ENCODE peak calls at places on chromosomes 5 and 9, in five cellular contexts. D, Z, A, C and V are unnamed samples. For H3K4me1, the result is how much of the 10 kb centered on the place peaks cover.

GRCh38 chr5:7926296-7926695 is 57.3 kb downstream of the MTRR start:
- DNase-seq in D (no peak), A (no peak), Z (no peak), C (no peak), V (no peak)

GRCh38 chr5:141814064-141814982 is 63.9 kb downstream of the PCDH1 start:
- DNase-seq in Z (no peak), A (peak), D (no peak), C (no peak), V (peak)

GRCh38 chr9:124040186-124040920 is 28.8 kb downstream of the LHX2 start:
- DNase-seq in A (no peak), D (no peak), C (no peak), Z (no peak), V (peak)

GRCh38 chr5:79074641-79075040 is 5.1 kb downstream of the BHMT2 start:
- DNase-seq in A (no peak), C (no peak), D (no peak), Z (no peak), V (no peak)

GRCh38 chr9:134475051-134475790 is 149.0 kb downstream of the RXRA start:
- DNase-seq in A (peak), C (no peak), D (no peak), Z (peak), V (no peak)

GRCh38 chr9:135680091-135680490 is 17.0 kb downstream of the LCN9 start:
- DNase-seq in A (no peak), Z (no peak), D (no peak), C (no peak), V (no peak)

GRCh38 chr9:36034911-36035490 is 1.7 kb upstream of the RECK start:
- DNase-seq in D (no peak), C (no peak), A (no peak), Z (no peak), V (no peak)

GRCh38 chr5:54390015-54390414 is 65.5 kb upstream of the HSPB3 start:
- DNase-seq in C (no peak), Z (no peak), A (peak), D (no peak), V (no peak)

GRCh38 chr9:133113163-133113927 is 7.7 kb downstream of the RALGDS start:
- DNase-seq in A (peak), D (no peak), Z (no peak), C (no peak), V (no peak)

GRCh38 chr9:14286121-14286520 is 27.8 kb downstream of the NFIB start:
- DNase-seq in D (no peak), Z (no peak), C (no peak), A (no peak), V (no peak)

GRCh38 chr9:11821541-11821940 is 871.6 kb upstream of the TYRP1 start:
- DNase-seq in Z (no peak), A (no peak), C (no peak), D (no peak), V (peak)

GRCh38 chr5:57128325-57128724 is 45.5 kb upstream of the GPBP1 start:
- DNase-seq in A (no peak), C (no peak), D (no peak), Z (no peak), V (no peak)

GRCh38 chr5:61974680-61975079 is 331.3 kb upstream of the KIF2A start:
- DNase-seq in Z (no peak), D (no peak), A (no peak), C (no peak), V (no peak)

GRCh38 chr5:23419115-23419514 is 88.3 kb upstream of the PRDM9 start:
- DNase-seq in A (no peak), Z (no peak), D (no peak), C (peak), V (peak)

GRCh38 chr9:95459867-95460626 is 56.7 kb downstream of the PTCH1 start:
- DNase-seq in D (no peak), A (no peak), C (no peak), Z (no peak), V (no peak)

GRCh38 chr5:175082866-175083590 is 358.6 kb downstream of the MSX2 start:
- DNase-seq in Z (no peak), A (no peak), C (no peak), D (no peak), V (no peak)

GRCh38 chr9:125763373-125763772 is 16.2 kb downstream of the PBX3 start:
- DNase-seq in Z (no peak), D (no peak), C (no peak), A (no peak), V (peak)

GRCh38 chr9:107768224-107768623 is 278.7 kb upstream of the KLF4 start:
- DNase-seq in C (no peak), Z (no peak), D (no peak), A (no peak), V (no peak)

GRCh38 chr9:32069169-32069813 is 315.2 kb upstream of the ACO1 start:
- DNase-seq in Z (no peak), C (no peak), D (no peak), A (no peak), V (peak)

GRCh38 chr5:153658606-153659005 is 168.1 kb downstream of the GRIA1 start:
- DNase-seq in Z (no peak), D (no peak), C (no peak), A (no peak), V (peak)

GRCh38 chr5:139399501-139400121 is 4.3 kb downstream of the SPATA24 start:
- DNase-seq in Z (no peak), D (no peak), A (peak), C (no peak), V (no peak)

GRCh38 chr5:56656816-56657740 is 158.3 kb upstream of the MAP3K1 start:
- DNase-seq in C (no peak), Z (no peak), A (no peak), D (no peak), V (no peak)

GRCh38 chr9:6708732-6709131 is 49.0 kb upstream of the KDM4C start:
- DNase-seq in C (no peak), A (no peak), D (no peak), Z (no peak), V (peak)

GRCh38 chr5:170427672-170428236 is 38.6 kb upstream of the KCNMB1 start:
- DNase-seq in Z (no peak), A (no peak), C (no peak), D (no peak), V (no peak)

GRCh38 chr9:107363511-107364182 is 80.6 kb downstream of the RAD23B start:
- DNase-seq in D (no peak), Z (no peak), A (no peak), C (no peak), V (peak)

GRCh38 chr5:54049963-54050362 is 260.4 kb downstream of the ARL15 start:
- DNase-seq in A (no peak), Z (no peak), C (no peak), D (no peak), V (no peak)

GRCh38 chr9:84228130-84228735 is 112.3 kb downstream of the SLC28A3 start:
- DNase-seq in C (no peak), D (no peak), Z (no peak), A (no peak), V (peak)

GRCh38 chr5:103232393-103232999 is 26.1 kb upstream of the MACIR start:
- DNase-seq in A (no peak), C (no peak), Z (no peak), D (peak), V (peak)

GRCh38 chr9:110116543-110116885 is 91.4 kb downstream of the C9orf152 start:
- DNase-seq in C (no peak), Z (no peak), D (no peak), A (no peak), V (no peak)

GRCh38 chr9:3888496-3888858 is 362.7 kb upstream of the RFX3 start:
- DNase-seq in D (no peak), C (no peak), A (no peak), Z (no peak), V (no peak)

GRCh38 chr5:11040345-11040744 is 279.3 kb upstream of the DAP start:
- DNase-seq in A (no peak), Z (no peak), C (no peak), D (no peak), V (no peak)

GRCh38 chr9:35813434-35814105 is 1.3 kb downstream of the HINT2 start:
- DNase-seq in D (no peak), C (no peak), A (no peak), Z (no peak), V (peak)

GRCh38 chr9:94002316-94003140 is 47.4 kb upstream of the BARX1 start:
- DNase-seq in Z (no peak), C (peak), D (no peak), A (no peak), V (peak)

GRCh38 chr5:57676228-57677098 is 193.9 kb upstream of the ACTBL2 start:
- DNase-seq in A (no peak), Z (no peak), D (no peak), C (no peak), V (no peak)

GRCh38 chr9:134554750-134555655 is 86.6 kb upstream of the COL5A1 start:
- DNase-seq in Z (no peak), C (no peak), A (peak), D (no peak), V (no peak)

GRCh38 chr5:120152472-120152871 is 311.6 kb upstream of the PRR16 start:
- DNase-seq in C (no peak), Z (no peak), D (no peak), A (no peak), V (no peak)

GRCh38 chr5:148523139-148523538 is 131.2 kb downstream of the HTR4 start:
- DNase-seq in C (no peak), D (no peak), Z (no peak), A (no peak), V (peak)

GRCh38 chr5:320524-321232 is 836 bp upstream of the AHRR start:
- DNase-seq in Z (no peak), D (no peak), C (no peak), A (no peak), V (peak)

GRCh38 chr5:17192191-17192590 is 25.2 kb upstream of the BASP1 start:
- DNase-seq in Z (no peak), D (no peak), A (no peak), C (no peak), V (no peak)

GRCh38 chr5:103244398-103244797 is 14.2 kb upstream of the MACIR start:
- DNase-seq in C (no peak), D (no peak), Z (no peak), A (no peak), V (no peak)

GRCh38 chr5:150779397-150780179 is 1.0 kb downstream of the SMIM3 start:
- DNase-seq in C (no peak), D (no peak), A (no peak), Z (no peak), V (no peak)
- H3K4me1 ChIP-seq in C (under half), D (under half), A (under half), Z (half or more), V (under half)

GRCh38 chr5:72298711-72299110 is 21.3 kb downstream of the MRPS27 start:
- DNase-seq in Z (no peak), C (no peak), D (no peak), A (no peak), V (no peak)
- H3K27ac ChIP-seq in Z (no peak), C (no peak), D (no peak), A (no peak), V (no peak)

GRCh38 chr5:181255276-181255675 is 5.7 kb downstream of the TRIM52 start:
- DNase-seq in A (no peak), D (no peak), Z (no peak), C (no peak), V (no peak)
- H3K4me1 ChIP-seq in A (under half), D (half or more), Z (half or more), C (under half), V (under half)

GRCh38 chr9:99835142-99835541 is 13.5 kb downstream of the NR4A3 start:
- DNase-seq in D (no peak), A (no peak), C (no peak), Z (no peak), V (no peak)
- H3K27ac ChIP-seq in D (no peak), A (no peak), C (no peak), Z (no peak), V (no peak)

GRCh38 chr5:5297432-5298067 is 124.9 kb upstream of the ICE1 start:
- DNase-seq in D (no peak), Z (no peak), C (no peak), A (no peak), V (no peak)
- H3K4me1 ChIP-seq in D (under half), Z (under half), C (under half), A (under half), V (under half)

GRCh38 chr5:101783241-101784095 is 512.6 kb downstream of the SLCO4C1 start:
- DNase-seq in A (no peak), D (no peak), Z (no peak), C (no peak), V (peak)
- H3K27ac ChIP-seq in A (no peak), D (no peak), Z (no peak), C (no peak), V (no peak)

GRCh38 chr5:84242286-84242685 is 142.4 kb downstream of the EDIL3 start:
- DNase-seq in C (no peak), D (no peak), Z (no peak), A (no peak), V (no peak)

GRCh38 chr5:84237126-84237525 is 147.6 kb downstream of the EDIL3 start:
- DNase-seq in A (no peak), Z (no peak), D (no peak), C (no peak), V (no peak)

GRCh38 chr5:84239509-84239908 is 145.2 kb downstream of the EDIL3 start:
- DNase-seq in Z (no peak), A (no peak), C (no peak), D (no peak), V (no peak)
- H3K4me1 ChIP-seq in Z (under half), A (under half), C (under half), D (under half), V (under half)

GRCh38 chr5:67773439-67773988 is 442.0 kb upstream of the PIK3R1 start:
- DNase-seq in A (no peak), D (no peak), Z (peak), C (no peak), V (no peak)
- H3K27ac ChIP-seq in A (no peak), D (no peak), Z (peak), C (no peak), V (no peak)